ENCODE peak calls at places on chromosomes 2 and 18, in nine cellular contexts. V is tibial artery; Q is thoracic aorta; X is PC-9; F is H1; N is breast epithelium; U is K562; B is mammary epithelial cell; Z is naive thymus-derived CD4-positive, alpha-beta T cell. T is an unnamed sample.

GRCh38 chr2:7024261-7024660 is 107.0 kb downstream of the RNF144A start:
- DNase-seq in V (no peak), Q (no peak), X (no peak), F (no peak), N (no peak), U (no peak), B (no peak), Z (no peak), T (no peak)

GRCh38 chr18:58370662-58371061 is 258.2 kb downstream of the ALPK2 start:
- DNase-seq in V (no peak), Q (no peak), X (no peak), F (no peak), N (no peak), U (no peak), B (no peak), Z (no peak), T (no peak)

GRCh38 chr2:66228128-66228547 is 206.8 kb upstream of the MEIS1 start:
- DNase-seq in V (peak; percentile 41), Q (no peak), X (no peak), F (no peak), N (no peak), U (no peak), B (no peak), Z (no peak), T (no peak)

GRCh38 chr2:163453920-163454319 is 281.9 kb downstream of the FIGN start:
- DNase-seq in V (no peak), Q (no peak), X (no peak), F (no peak), N (no peak), U (no peak), B (peak; percentile 55), Z (no peak), T (no peak)

GRCh38 chr2:85733121-85733960 is 20.4 kb upstream of the ATOH8 start:
- DNase-seq in V (no peak), Q (no peak), X (no peak), F (no peak), N (no peak), U (no peak), B (no peak), Z (no peak), T (no peak)

GRCh38 chr18:34971313-34971712 is 69.9 kb upstream of the MAPRE2 start:
- DNase-seq in V (no peak), Q (no peak), X (peak; percentile 36), F (no peak), N (no peak), U (no peak), B (peak; percentile 77), Z (no peak), T (no peak)

GRCh38 chr2:120485096-120485495 is 139.2 kb downstream of the INHBB start:
- DNase-seq in V (no peak), Q (no peak), X (no peak), F (no peak), N (no peak), U (no peak), B (no peak), Z (no peak), T (no peak)

GRCh38 chr2:11103984-11104793 is 51.1 kb upstream of the SLC66A3 start:
- DNase-seq in V (no peak), Q (no peak), X (no peak), F (no peak), N (no peak), U (no peak), B (no peak), Z (peak; percentile 27), T (no peak)

GRCh38 chr2:30178618-30179404 is 32.0 kb downstream of the YPEL5 start:
- DNase-seq in V (peak; percentile 63), Q (no peak), X (no peak), F (no peak), N (no peak), U (peak; percentile 51), B (peak; percentile 37), Z (no peak), T (no peak)

GRCh38 chr2:28678175-28678855 is 73.3 kb upstream of the PPP1CB start:
- DNase-seq in V (no peak), Q (no peak), X (no peak), F (no peak), N (peak; percentile 76), U (no peak), B (no peak), Z (no peak), T (no peak)

GRCh38 chr2:208306291-208306690 is 40.2 kb downstream of the PIKFYVE start:
- DNase-seq in V (no peak), Q (no peak), X (no peak), F (no peak), N (no peak), U (no peak), B (no peak), Z (no peak), T (no peak)

GRCh38 chr18:44996261-44996660 is 315.6 kb downstream of the SETBP1 start:
- DNase-seq in V (no peak), Q (no peak), X (no peak), F (no peak), N (no peak), U (no peak), B (no peak), Z (no peak), T (no peak)

DNA sequence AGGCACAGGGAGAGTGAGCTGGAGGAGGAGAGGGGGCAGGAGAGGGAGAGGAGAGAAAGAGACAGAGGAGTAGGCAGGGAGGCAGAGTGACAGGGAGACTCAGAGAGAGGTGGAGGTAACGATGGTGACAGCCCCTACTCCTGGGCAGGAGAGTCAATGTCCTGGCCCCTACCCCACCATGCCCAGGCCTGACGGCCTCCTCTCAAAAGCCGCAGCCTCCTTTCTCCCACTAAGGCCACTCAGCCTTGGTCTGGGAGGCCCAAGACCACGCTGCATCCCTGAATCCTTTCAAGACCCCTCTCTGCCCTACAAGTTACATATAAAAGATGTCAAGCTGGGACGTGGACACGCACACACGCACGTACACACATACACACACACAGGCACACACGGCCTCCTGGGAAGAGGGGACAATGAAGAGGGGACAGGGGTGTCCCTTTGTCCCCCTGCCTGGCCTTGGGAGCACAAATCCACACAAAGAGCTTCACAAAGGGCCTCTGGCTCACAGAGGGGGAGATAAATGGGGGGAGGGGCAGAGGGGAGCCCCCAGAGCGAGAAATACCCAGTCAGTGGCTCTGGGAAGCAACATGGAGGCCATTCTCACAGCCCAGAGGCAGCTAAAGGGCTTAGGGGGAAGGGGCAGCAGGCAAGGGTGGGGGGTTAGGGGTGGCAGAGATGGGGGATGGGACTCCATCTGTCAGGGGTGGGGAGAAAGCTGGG is 19.5 kb upstream of the TNS1 start:
- DNase-seq in V (peak; percentile 19), Q (no peak), X (no peak), F (peak; percentile 23), N (no peak), U (no peak), B (no peak), Z (no peak), T (no peak)
- H3K4me1 ChIP-seq in V (peaks cover 65% of the 10 kb centered on the region), Q (peaks cover 95% of the 10 kb centered on the region), X (no peaks in the 10 kb centered on the region), F (peaks cover 9% of the 10 kb centered on the region), N (no peaks in the 10 kb centered on the region), U (no peaks in the 10 kb centered on the region), B (no peaks in the 10 kb centered on the region), Z (no peaks in the 10 kb centered on the region), T (peaks cover 22% of the 10 kb centered on the region)

DNA sequence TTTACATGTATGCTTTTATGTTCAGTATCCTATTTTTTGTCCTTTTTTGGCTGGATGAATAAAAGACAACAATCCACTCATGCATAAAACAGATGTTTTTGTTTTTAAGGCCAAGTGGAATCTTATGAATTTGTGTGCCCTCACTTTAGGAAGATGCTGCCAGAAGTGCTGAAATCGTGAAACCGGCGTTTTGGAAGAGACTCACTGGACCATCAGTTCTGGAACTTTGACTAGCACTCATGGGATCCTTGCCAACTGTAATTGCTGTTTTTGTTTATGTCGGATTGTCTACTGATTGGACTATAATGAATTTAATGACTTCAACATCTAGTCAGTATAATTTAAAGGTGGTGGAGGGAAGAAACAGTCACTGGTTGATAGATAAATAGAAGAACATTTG is 6.5 kb downstream of the ZNF521 start:
- DNase-seq in V (no peak), Q (no peak), X (no peak), F (no peak), N (no peak), U (no peak), B (no peak), Z (no peak), T (no peak)
- H3K27me3 ChIP-seq in V (no peaks in the 10 kb centered on the region), Q (no peaks in the 10 kb centered on the region), X (no peaks in the 10 kb centered on the region), F (peaks cover 2% of the 10 kb centered on the region), N (no peaks in the 10 kb centered on the region), U (peaks cover 4% of the 10 kb centered on the region), B (peaks cover 49% of the 10 kb centered on the region), Z (peaks cover 17% of the 10 kb centered on the region), T (peaks cover 42% of the 10 kb centered on the region)

GRCh38 chr2:42178335-42178734 is 9.2 kb downstream of the EML4 start:
- DNase-seq in V (no peak), Q (no peak), X (no peak), F (no peak), N (no peak), U (no peak), B (no peak), Z (no peak), T (no peak)

GRCh38 chr2:42180300-42180699 is 11.1 kb downstream of the EML4 start:
- DNase-seq in V (no peak), Q (no peak), X (no peak), F (no peak), N (no peak), U (no peak), B (no peak), Z (no peak), T (no peak)

GRCh38 chr2:42172020-42172419 is 2.9 kb downstream of the EML4 start:
- DNase-seq in V (no peak), Q (no peak), X (no peak), F (no peak), N (no peak), U (no peak), B (no peak), Z (no peak), T (no peak)

GRCh38 chr2:42172566-42172965 is 3.4 kb downstream of the EML4 start:
- DNase-seq in V (no peak), Q (no peak), X (no peak), F (no peak), N (no peak), U (no peak), B (no peak), Z (no peak), T (no peak)

DNA sequence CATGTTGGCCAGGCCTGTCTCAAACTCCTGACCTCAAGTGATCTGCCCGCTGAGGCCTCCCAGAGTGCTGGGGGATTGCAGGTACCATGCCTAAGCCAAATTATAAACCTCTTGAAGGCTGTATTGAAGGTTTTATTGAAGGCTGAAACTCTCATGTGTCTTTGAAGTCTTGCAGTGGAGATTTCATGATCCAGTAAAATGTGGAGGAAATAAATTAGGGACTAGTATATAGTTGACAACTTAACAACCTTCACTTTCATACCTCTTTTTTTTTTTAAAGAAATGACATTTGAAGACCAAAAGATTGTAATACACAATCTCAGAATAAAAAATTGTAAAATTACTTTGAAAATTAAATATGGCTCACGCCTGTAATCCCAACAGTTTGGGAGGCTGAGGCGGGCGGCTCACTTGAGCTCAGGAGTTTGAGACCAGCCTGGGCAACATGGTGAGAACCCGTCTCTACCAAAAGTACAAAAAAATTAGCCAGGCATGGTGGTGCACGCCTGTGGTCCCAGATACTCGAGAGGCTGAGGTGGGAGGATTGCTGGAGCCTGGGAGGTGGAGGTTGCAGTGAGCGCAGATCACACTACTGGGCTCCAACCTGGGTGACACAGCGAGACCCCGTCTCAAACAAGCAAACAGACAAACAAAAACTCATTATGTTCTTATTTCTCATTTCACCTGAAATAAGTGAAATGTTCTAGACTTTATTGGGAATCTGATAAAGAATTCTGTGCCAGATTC is 8.0 kb downstream of the EML4 start:
- DNase-seq in V (no peak), Q (no peak), X (no peak), F (no peak), N (no peak), U (no peak), B (no peak), Z (no peak), T (no peak)
- H3K4me1 ChIP-seq in V (peaks cover 34% of the 10 kb centered on the region), Q (peaks cover 43% of the 10 kb centered on the region), X (peaks cover 11% of the 10 kb centered on the region), F (no peaks in the 10 kb centered on the region), N (no peaks in the 10 kb centered on the region), U (no peaks in the 10 kb centered on the region), B (no peaks in the 10 kb centered on the region), Z (peaks cover 60% of the 10 kb centered on the region), T (no peaks in the 10 kb centered on the region)

GRCh38 chr2:44950646-44951045 is 9.1 kb downstream of the SIX3 start:
- DNase-seq in V (no peak), Q (no peak), X (no peak), F (no peak), N (no peak), U (no peak), B (no peak), Z (no peak), T (no peak)
- H3K27me3 ChIP-seq in V (peaks cover 4% of the 10 kb centered on the region), Q (peaks cover 12% of the 10 kb centered on the region), X (no peaks in the 10 kb centered on the region), F (peaks cover 82% of the 10 kb centered on the region), N (peaks cover 69% of the 10 kb centered on the region), U (peaks cover 92% of the 10 kb centered on the region), B (peaks cover 25% of the 10 kb centered on the region), Z (peaks cover 4% of the 10 kb centered on the region), T (peaks cover 12% of the 10 kb centered on the region)

T was measured in esophagus squamous epithelium.